ENCODE peak calls at places on chromosome 19, in four cellular contexts. N is PC-3, P is endothelial cell of umbilical vein, K is endodermal cell. T is an unnamed sample.

GRCh38 chr19:58353717-58354477 is 605 bp upstream of the A1BG start:
- DNase-seq in N (no peak), P (no peak), K (no peak), T (no peak)

GRCh38 chr19:31204115-31204514 is 145.1 kb downstream of the TSHZ3 start:
- DNase-seq in N (no peak), P (no peak), K (no peak), T (no peak)

GRCh38 chr19:23055946-23056345 is 53.0 kb upstream of the ZNF728 start:
- DNase-seq in N (peak; percentile 28), P (no peak), K (no peak), T (no peak)

GRCh38 chr19:46100344-46100743 is 24.1 kb downstream of the IGFL3 start:
- DNase-seq in N (no peak), P (no peak), K (no peak), T (no peak)

GRCh38 chr19:18879579-18880373 is 16.2 kb downstream of the CERS1 start:
- DNase-seq in N (peak; percentile 79), P (peak; percentile 14), K (peak; percentile 89), T (no peak)

GRCh38 chr19:19568802-19569756 is 31.0 kb downstream of the CILP2 start:
- DNase-seq in N (peak; percentile 46), P (no peak), K (no peak), T (no peak)

GRCh38 chr19:48484931-48485612 is 15.9 kb downstream of the CYTH2 start:
- DNase-seq in N (no peak), P (no peak), K (no peak), T (no peak)

GRCh38 chr19:53977429-53977990 is 13.9 kb upstream of the CACNG6 start:
- DNase-seq in N (peak; percentile 91), P (peak; percentile 90), K (peak; percentile 93), T (peak; percentile 64)

GRCh38 chr19:14520543-14520942 is 2.3 kb upstream of the DNAJB1 start:
- DNase-seq in N (no peak), P (no peak), K (no peak), T (no peak)

GRCh38 chr19:14517840-14518505 is at the start of gene DNAJB1:
- DNase-seq in N (peak; percentile 76), P (peak; percentile 78), K (peak; percentile 83), T (no peak)

GRCh38 chr19:14519245-14519859 is 1.2 kb upstream of the DNAJB1 start:
- DNase-seq in N (no peak), P (no peak), K (no peak), T (no peak)

GRCh38 chr19:14517446-14517839 is 754 bp downstream of the DNAJB1 start:
- DNase-seq in N (no peak), P (peak; percentile 50), K (no peak), T (no peak)

GRCh38 chr19:14519860-14520407 is 1.7 kb upstream of the DNAJB1 start:
- DNase-seq in N (peak; percentile 98), P (peak; percentile 75), K (no peak), T (no peak)
- H3K9ac ChIP-seq in N (peak overlapping the region; percentile 73), P (peak overlapping the region; percentile 25), K (no peak overlapping the region), T (peak overlapping the region; percentile 69)

DNA sequence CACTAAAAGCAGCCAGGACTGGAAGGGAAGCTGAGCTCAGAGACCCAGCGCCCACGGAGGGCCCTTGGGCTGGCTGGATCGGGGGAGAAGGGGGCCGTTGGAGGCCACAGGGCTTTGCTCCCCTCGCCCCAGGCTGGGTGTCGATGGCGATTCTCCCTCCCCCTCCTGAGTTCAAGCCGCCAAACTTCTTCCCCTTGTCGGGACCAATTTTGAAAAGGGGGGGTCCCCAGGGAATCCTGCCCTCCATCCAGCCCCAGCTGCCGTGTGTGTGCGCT is 61.2 kb downstream of the COLGALT1 start:
- DNase-seq in N (no peak), P (no peak), K (no peak), T (no peak)
- H3K9ac ChIP-seq in N (no peak overlapping the region), P (no peak overlapping the region), K (no peak overlapping the region), T (peak overlapping the region; percentile 11)

DNA sequence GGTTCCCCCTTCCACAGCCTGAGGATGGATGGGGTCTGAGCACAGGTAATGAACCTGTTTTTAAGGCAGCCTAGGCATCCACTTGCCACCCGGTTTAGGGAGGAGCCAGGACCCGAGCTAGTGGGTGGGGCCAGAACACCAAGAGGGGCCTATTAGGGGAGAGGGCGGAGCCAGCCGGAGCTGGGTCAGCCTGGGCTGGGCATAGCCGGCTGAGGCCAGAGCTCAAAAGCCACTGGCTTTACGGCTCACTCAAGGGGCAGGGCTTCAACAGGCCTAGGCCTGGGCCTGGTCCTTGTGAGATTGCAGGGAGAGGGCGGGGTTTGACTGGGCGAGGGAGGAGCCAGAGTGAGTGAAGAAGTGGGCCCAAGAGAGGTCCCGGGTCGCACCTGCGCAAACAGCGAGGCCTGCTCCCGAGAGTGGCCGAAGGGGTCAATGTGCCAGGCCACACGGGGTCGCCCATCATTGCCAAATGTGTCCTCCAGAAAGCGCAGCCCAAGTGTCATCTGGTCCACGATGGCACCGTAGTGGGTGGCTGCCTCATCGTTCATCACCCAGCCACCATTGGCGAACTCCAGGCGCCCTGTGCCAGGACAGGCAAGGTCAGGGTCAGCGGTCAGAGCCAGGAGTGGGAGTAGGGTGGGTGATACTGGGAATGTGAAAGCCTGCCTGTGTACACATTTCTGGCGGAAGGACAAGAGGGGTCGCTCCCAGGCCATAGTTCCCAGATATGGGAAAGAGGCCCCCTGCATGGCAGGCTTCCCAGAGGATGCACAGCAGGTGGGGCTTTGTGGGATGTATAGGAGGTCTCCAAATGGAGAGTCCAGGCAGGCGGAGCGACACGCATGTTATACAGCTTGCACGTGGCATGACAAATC is 1.9 kb downstream of the MAN2B1 start:
- DNase-seq in N (no peak), P (no peak), K (peak; percentile 92), T (no peak)
- H3K9ac ChIP-seq in N (no peak overlapping the region), P (no peak overlapping the region), K (no peak overlapping the region), T (no peak overlapping the region)

GRCh38 chr19:42114412-42114811 is 17.8 kb downstream of the POU2F2 start:
- DNase-seq in N (no peak), P (no peak), K (peak; percentile 60), T (no peak)
- H3K9ac ChIP-seq in N (peak overlapping the region; percentile 58), P (peak overlapping the region; percentile 56), K (no peak overlapping the region), T (no peak overlapping the region)

GRCh38 chr19:35115538-35115951 is at the start of gene FXYD3:
- DNase-seq in N (peak; percentile 34), P (no peak), K (no peak), T (no peak)
- H3K9ac ChIP-seq in N (peak within 1 kb of the TSS; percentile 95), P (no peak within 1 kb of the TSS), K (no peak within 1 kb of the TSS), T (peak within 1 kb of the TSS; percentile 67)

DNA sequence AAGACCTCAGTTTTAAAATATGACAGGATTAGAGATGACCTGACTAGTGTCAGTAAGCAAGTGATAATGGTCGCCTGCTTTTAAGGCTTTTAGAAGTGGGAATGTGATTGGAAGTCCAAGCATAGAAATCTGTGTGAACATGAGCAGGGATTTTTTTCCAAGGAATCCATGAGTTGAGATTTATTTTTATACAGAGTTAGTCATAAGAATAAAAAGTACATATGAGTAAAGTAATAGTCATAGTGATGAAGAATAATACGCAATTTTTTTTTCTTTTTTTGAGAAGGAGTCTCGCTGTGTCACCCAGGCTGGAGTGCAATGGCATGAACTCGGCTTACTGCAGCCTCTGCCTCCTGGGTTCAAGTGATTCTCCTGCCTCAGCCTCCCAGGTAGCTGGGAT is 1.7 kb downstream of the ZNF546 start:
- DNase-seq in N (peak; percentile 62), P (no peak), K (no peak), T (no peak)
- H3K9ac ChIP-seq in N (peak overlapping the region; percentile 93), P (no peak overlapping the region), K (no peak overlapping the region), T (no peak overlapping the region)

DNA sequence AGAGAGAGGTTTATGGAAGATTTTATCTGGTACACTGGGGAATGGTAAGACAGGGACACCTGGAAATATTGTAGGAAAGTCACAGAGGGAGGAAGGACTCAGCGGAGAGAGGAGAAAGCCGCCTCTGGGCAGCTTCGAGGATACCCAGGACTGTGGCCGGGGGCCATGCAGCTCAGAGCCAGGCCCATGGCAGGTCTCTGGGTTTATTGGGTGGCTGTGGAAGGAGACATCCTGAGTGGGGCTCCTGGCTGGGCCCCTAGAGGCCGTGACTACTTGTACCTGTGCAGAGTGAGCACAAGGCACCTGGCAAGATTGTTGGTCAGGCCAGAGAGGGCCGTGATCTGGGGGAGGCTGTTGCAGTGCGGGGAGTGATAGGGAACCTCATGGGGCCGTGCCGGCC is 3.4 kb downstream of the DAZAP1 start:
- DNase-seq in N (no peak), P (no peak), K (no peak), T (no peak)
- H3K9ac ChIP-seq in N (no peak overlapping the region), P (no peak overlapping the region), K (no peak overlapping the region), T (peak overlapping the region; percentile 97)

DNA sequence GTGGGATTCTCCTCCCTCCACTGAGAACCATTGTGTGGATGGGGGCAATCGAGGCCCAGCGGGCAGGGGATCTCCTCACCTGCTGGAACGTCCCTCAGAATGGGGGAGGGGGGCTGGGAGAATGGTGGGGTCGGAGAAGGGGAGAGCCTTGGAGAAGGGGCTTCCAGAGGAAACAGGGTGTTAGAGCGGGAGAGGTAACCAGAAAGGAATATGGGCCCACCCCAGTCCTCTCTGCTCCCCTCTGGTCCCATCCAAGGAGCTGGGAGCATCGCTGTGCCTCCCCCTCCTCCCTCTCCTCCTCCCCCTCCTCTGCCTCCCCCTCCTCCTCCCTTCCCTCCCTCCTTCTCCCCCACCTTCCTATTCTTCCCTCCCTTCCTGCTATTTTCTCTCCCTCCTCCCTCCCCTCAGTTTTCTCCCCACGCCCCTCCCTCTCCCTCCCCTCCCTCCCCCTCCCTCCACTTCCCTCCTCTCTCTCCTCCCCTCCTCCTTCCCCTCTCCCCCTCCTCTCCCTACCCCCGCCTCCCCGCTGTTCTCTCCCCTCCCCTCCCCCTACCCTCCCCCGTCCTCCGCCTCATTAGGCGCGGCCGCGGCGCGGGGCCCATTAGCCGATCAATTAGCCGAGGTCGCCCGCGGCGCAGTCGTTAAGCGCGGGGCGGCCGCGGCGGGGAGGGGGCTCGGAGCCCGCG is 15.5 kb downstream of the TLE5 start:
- DNase-seq in N (no peak), P (no peak), K (peak; percentile 91), T (no peak)
- H3K9ac ChIP-seq in N (no peak overlapping the region), P (no peak overlapping the region), K (no peak overlapping the region), T (no peak overlapping the region)

DNA sequence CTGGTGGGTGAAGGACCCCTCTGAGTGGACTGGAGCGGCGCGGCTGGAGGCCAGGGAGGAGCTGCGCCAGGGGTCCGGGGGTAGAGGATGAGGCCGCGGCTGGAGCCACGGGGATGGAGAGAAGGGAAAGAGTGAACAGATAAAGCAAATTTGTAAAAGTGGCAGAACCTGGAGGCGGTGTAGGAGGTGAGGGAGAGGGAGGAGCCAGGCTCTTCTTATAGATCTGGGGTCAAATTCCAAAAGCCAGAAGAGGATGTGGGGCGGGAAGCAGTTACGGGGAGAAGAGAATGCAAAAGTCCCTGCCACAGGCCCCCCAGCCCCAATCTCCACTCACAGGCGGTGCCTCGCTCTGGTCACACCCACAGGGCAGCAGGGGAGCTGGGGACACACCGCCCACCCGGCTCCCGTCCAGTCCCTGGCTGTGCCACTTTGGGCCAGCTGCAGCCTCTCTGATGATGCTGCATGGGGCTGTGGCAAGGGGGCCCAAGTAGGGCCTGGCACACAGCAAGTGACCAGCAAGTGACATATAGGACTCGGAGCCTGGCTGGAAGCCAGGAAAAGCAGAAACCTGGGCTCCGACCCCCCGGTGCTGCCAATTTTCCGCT is 11.1 kb downstream of the LRRC4B start:
- DNase-seq in N (no peak), P (no peak), K (no peak), T (no peak)
- H3K9ac ChIP-seq in N (no peak overlapping the region), P (no peak overlapping the region), K (no peak overlapping the region), T (peak overlapping the region; percentile 51)

GRCh38 chr19:35775298-35776101 is at the start of gene ARHGAP33:
- DNase-seq in N (peak; percentile 97), P (peak; percentile 97), K (peak; percentile 99), T (peak; percentile 87)
- H3K9ac ChIP-seq in N (peak within 1 kb of the TSS; percentile 17), P (peak within 1 kb of the TSS; percentile 12), K (no peak within 1 kb of the TSS), T (peak within 1 kb of the TSS; percentile 56)

T was measured in NT2/D1.